ENCODE peak calls at places on chromosome 2, in eight cellular contexts. One of them, this sample, is unnamed.

GRCh38 chr2:134178109-134178877 is 75.6 kb upstream of the MGAT5 start:
- DNase-seq in foreskin keratinocyte: peak; percentile 39
- DNase-seq in endothelial cell of umbilical vein: peak; percentile 10
- DNase-seq in cardiac muscle cell: no peak
- DNase-seq in heart left ventricle: no peak
- DNase-seq in ascending aorta: no peak
- DNase-seq in A549: no peak
- DNase-seq in tibial artery: no peak
- DNase-seq in this sample: no peak

GRCh38 chr2:216316743-216317142 is 55.5 kb downstream of the MARCHF4 start:
- DNase-seq in A549: peak; percentile 85
- DNase-seq in cardiac muscle cell: no peak
- DNase-seq in heart left ventricle: no peak
- DNase-seq in tibial artery: no peak
- DNase-seq in ascending aorta: no peak
- DNase-seq in endothelial cell of umbilical vein: no peak
- DNase-seq in foreskin keratinocyte: peak; percentile 82
- DNase-seq in this sample: no peak

GRCh38 chr2:205936446-205936845 is 149.5 kb downstream of the INO80D start:
- DNase-seq in cardiac muscle cell: no peak
- DNase-seq in heart left ventricle: no peak
- DNase-seq in endothelial cell of umbilical vein: no peak
- DNase-seq in tibial artery: no peak
- DNase-seq in A549: no peak
- DNase-seq in foreskin keratinocyte: no peak
- DNase-seq in ascending aorta: no peak
- DNase-seq in this sample: no peak

GRCh38 chr2:230987137-230988020 is 8.5 kb upstream of the SPATA3 start:
- DNase-seq in foreskin keratinocyte: peak; percentile 34
- DNase-seq in tibial artery: peak; percentile 84
- DNase-seq in ascending aorta: no peak
- DNase-seq in heart left ventricle: peak; percentile 75
- DNase-seq in endothelial cell of umbilical vein: peak; percentile 56
- DNase-seq in A549: peak; percentile 88
- DNase-seq in cardiac muscle cell: peak; percentile 86
- DNase-seq in this sample: no peak

GRCh38 chr2:52342458-52342857 is 1310.5 kb upstream of the NRXN1 start:
- DNase-seq in cardiac muscle cell: no peak
- DNase-seq in tibial artery: no peak
- DNase-seq in endothelial cell of umbilical vein: no peak
- DNase-seq in foreskin keratinocyte: no peak
- DNase-seq in heart left ventricle: no peak
- DNase-seq in A549: no peak
- DNase-seq in ascending aorta: no peak
- DNase-seq in this sample: no peak

GRCh38 chr2:216215991-216216390 is 106.8 kb downstream of the XRCC5 start:
- DNase-seq in A549: peak; percentile 28
- DNase-seq in tibial artery: no peak
- DNase-seq in cardiac muscle cell: peak; percentile 53
- DNase-seq in ascending aorta: no peak
- DNase-seq in heart left ventricle: no peak
- DNase-seq in endothelial cell of umbilical vein: no peak
- DNase-seq in foreskin keratinocyte: peak; percentile 22
- DNase-seq in this sample: no peak

GRCh38 chr2:104690255-104690999 is 163.5 kb upstream of the POU3F3 start:
- DNase-seq in ascending aorta: no peak
- DNase-seq in A549: no peak
- DNase-seq in cardiac muscle cell: no peak
- DNase-seq in endothelial cell of umbilical vein: no peak
- DNase-seq in heart left ventricle: no peak
- DNase-seq in tibial artery: no peak
- DNase-seq in foreskin keratinocyte: no peak
- DNase-seq in this sample: no peak

GRCh38 chr2:235265348-235265965 is 228.4 kb upstream of the AGAP1 start:
- DNase-seq in heart left ventricle: no peak
- DNase-seq in tibial artery: no peak
- DNase-seq in foreskin keratinocyte: no peak
- DNase-seq in cardiac muscle cell: no peak
- DNase-seq in A549: no peak
- DNase-seq in endothelial cell of umbilical vein: no peak
- DNase-seq in ascending aorta: no peak
- DNase-seq in this sample: no peak

GRCh38 chr2:58601017-58601416 is 359.9 kb upstream of the FANCL start:
- DNase-seq in ascending aorta: no peak
- DNase-seq in tibial artery: no peak
- DNase-seq in foreskin keratinocyte: peak; percentile 71
- DNase-seq in endothelial cell of umbilical vein: no peak
- DNase-seq in cardiac muscle cell: no peak
- DNase-seq in heart left ventricle: no peak
- DNase-seq in A549: no peak
- DNase-seq in this sample: no peak

GRCh38 chr2:233852056-233852455 is 2.3 kb downstream of the HJURP start:
- DNase-seq in foreskin keratinocyte: no peak
- DNase-seq in endothelial cell of umbilical vein: peak; percentile 51
- DNase-seq in cardiac muscle cell: no peak
- DNase-seq in tibial artery: no peak
- DNase-seq in ascending aorta: no peak
- DNase-seq in heart left ventricle: no peak
- DNase-seq in A549: no peak
- DNase-seq in this sample: no peak

GRCh38 chr2:65351234-65351947 is 81.0 kb downstream of the SPRED2 start:
- DNase-seq in ascending aorta: no peak
- DNase-seq in foreskin keratinocyte: no peak
- DNase-seq in tibial artery: peak; percentile 70
- DNase-seq in A549: no peak
- DNase-seq in endothelial cell of umbilical vein: no peak
- DNase-seq in heart left ventricle: no peak
- DNase-seq in cardiac muscle cell: peak; percentile 27
- DNase-seq in this sample: no peak

GRCh38 chr2:158484892-158485556 is 28.3 kb downstream of the PKP4 start:
- DNase-seq in A549: no peak
- DNase-seq in ascending aorta: no peak
- DNase-seq in cardiac muscle cell: no peak
- DNase-seq in foreskin keratinocyte: no peak
- DNase-seq in heart left ventricle: no peak
- DNase-seq in tibial artery: no peak
- DNase-seq in endothelial cell of umbilical vein: no peak
- DNase-seq in this sample: no peak

GRCh38 chr2:27185331-27186026 is 26.4 kb upstream of the ATRAID start:
- DNase-seq in A549: no peak
- DNase-seq in tibial artery: peak; percentile 84
- DNase-seq in foreskin keratinocyte: no peak
- DNase-seq in heart left ventricle: no peak
- DNase-seq in endothelial cell of umbilical vein: no peak
- DNase-seq in cardiac muscle cell: peak; percentile 19
- DNase-seq in ascending aorta: no peak
- DNase-seq in this sample: no peak

GRCh38 chr2:195575879-195576391 is 81.1 kb upstream of the SLC39A10 start:
- DNase-seq in heart left ventricle: no peak
- DNase-seq in foreskin keratinocyte: peak; percentile 86
- DNase-seq in endothelial cell of umbilical vein: peak; percentile 59
- DNase-seq in tibial artery: no peak
- DNase-seq in A549: peak; percentile 64
- DNase-seq in cardiac muscle cell: no peak
- DNase-seq in ascending aorta: no peak
- DNase-seq in this sample: peak; percentile 53

GRCh38 chr2:219029829-219030165 is 11.5 kb downstream of the CFAP65 start:
- DNase-seq in foreskin keratinocyte: peak; percentile 36
- DNase-seq in endothelial cell of umbilical vein: peak; percentile 64
- DNase-seq in tibial artery: peak; percentile 83
- DNase-seq in cardiac muscle cell: peak; percentile 88
- DNase-seq in ascending aorta: no peak
- DNase-seq in A549: peak; percentile 76
- DNase-seq in heart left ventricle: peak; percentile 68
- DNase-seq in this sample: peak; percentile 80

GRCh38 chr2:172701250-172701649 is 34.4 kb upstream of the RAPGEF4 start:
- DNase-seq in A549: no peak
- DNase-seq in heart left ventricle: no peak
- DNase-seq in cardiac muscle cell: no peak
- DNase-seq in foreskin keratinocyte: peak; percentile 95
- DNase-seq in ascending aorta: no peak
- DNase-seq in endothelial cell of umbilical vein: peak; percentile 58
- DNase-seq in tibial artery: no peak
- DNase-seq in this sample: peak; percentile 83

GRCh38 chr2:113965228-113965627 is 75.3 kb downstream of the ACTR3 start:
- DNase-seq in ascending aorta: no peak
- DNase-seq in endothelial cell of umbilical vein: no peak
- DNase-seq in A549: no peak
- DNase-seq in tibial artery: no peak
- DNase-seq in foreskin keratinocyte: no peak
- DNase-seq in cardiac muscle cell: no peak
- DNase-seq in heart left ventricle: no peak
- DNase-seq in this sample: no peak

GRCh38 chr2:151842830-151843668 is 14.8 kb upstream of the ARL5A start:
- DNase-seq in endothelial cell of umbilical vein: no peak
- DNase-seq in tibial artery: no peak
- DNase-seq in ascending aorta: no peak
- DNase-seq in heart left ventricle: no peak
- DNase-seq in cardiac muscle cell: no peak
- DNase-seq in A549: no peak
- DNase-seq in foreskin keratinocyte: no peak
- DNase-seq in this sample: no peak

GRCh38 chr2:133841905-133842304 is 273.6 kb upstream of the NCKAP5 start:
- DNase-seq in cardiac muscle cell: no peak
- DNase-seq in ascending aorta: no peak
- DNase-seq in tibial artery: no peak
- DNase-seq in endothelial cell of umbilical vein: peak; percentile 90
- DNase-seq in heart left ventricle: no peak
- DNase-seq in foreskin keratinocyte: peak; percentile 98
- DNase-seq in A549: no peak
- DNase-seq in this sample: no peak

DNA sequence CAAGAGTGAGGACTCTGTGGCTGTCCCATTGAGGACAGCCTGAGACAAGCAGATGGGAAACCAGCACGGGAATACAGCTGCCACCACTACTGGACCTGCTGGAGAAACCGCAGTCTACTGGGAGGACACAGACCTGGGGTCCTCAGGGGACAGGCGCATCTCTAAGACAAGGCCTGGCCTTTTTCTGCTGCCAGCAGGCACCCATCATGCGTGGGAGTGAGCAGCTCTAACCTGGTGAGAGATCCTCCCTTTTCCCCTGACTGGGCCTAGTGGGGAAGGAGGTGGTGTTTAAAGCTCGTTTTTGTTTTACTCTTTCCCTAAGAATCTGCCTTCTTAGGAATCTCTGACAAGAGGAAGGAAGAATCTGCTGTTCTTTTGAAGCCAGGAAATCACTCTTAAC is 36.6 kb downstream of the CYRIA start:
- DNase-seq in foreskin keratinocyte: no peak
- DNase-seq in tibial artery: no peak
- DNase-seq in heart left ventricle: no peak
- DNase-seq in cardiac muscle cell: no peak
- DNase-seq in ascending aorta: no peak
- DNase-seq in A549: no peak
- DNase-seq in endothelial cell of umbilical vein: no peak
- DNase-seq in this sample: no peak
- H3K4me1 ChIP-seq in foreskin keratinocyte: no peaks in the 10 kb centered on the region
- H3K4me1 ChIP-seq in tibial artery: no peaks in the 10 kb centered on the region
- H3K4me1 ChIP-seq in heart left ventricle: peaks cover 31% of the 10 kb centered on the region
- H3K4me1 ChIP-seq in cardiac muscle cell: peaks cover 6% of the 10 kb centered on the region
- H3K4me1 ChIP-seq in ascending aorta: no peaks in the 10 kb centered on the region
- H3K4me1 ChIP-seq in A549: no peaks in the 10 kb centered on the region
- H3K4me1 ChIP-seq in endothelial cell of umbilical vein: peaks cover 34% of the 10 kb centered on the region
- H3K4me1 ChIP-seq in this sample: peaks cover 43% of the 10 kb centered on the region

GRCh38 chr2:15571729-15572128 is 10.6 kb upstream of the NBAS start:
- DNase-seq in tibial artery: no peak
- DNase-seq in heart left ventricle: no peak
- DNase-seq in ascending aorta: no peak
- DNase-seq in endothelial cell of umbilical vein: no peak
- DNase-seq in cardiac muscle cell: no peak
- DNase-seq in foreskin keratinocyte: no peak
- DNase-seq in A549: no peak
- DNase-seq in this sample: no peak

GRCh38 chr2:15580451-15580850 is 11.2 kb upstream of the DDX1 start:
- DNase-seq in foreskin keratinocyte: no peak
- DNase-seq in tibial artery: no peak
- DNase-seq in cardiac muscle cell: no peak
- DNase-seq in heart left ventricle: no peak
- DNase-seq in ascending aorta: no peak
- DNase-seq in endothelial cell of umbilical vein: no peak
- DNase-seq in A549: no peak
- DNase-seq in this sample: no peak

GRCh38 chr2:15579641-15580040 is 12.0 kb upstream of the DDX1 start:
- DNase-seq in A549: no peak
- DNase-seq in cardiac muscle cell: no peak
- DNase-seq in ascending aorta: no peak
- DNase-seq in heart left ventricle: no peak
- DNase-seq in foreskin keratinocyte: peak; percentile 34
- DNase-seq in endothelial cell of umbilical vein: peak; percentile 89
- DNase-seq in tibial artery: no peak
- DNase-seq in this sample: no peak

GRCh38 chr2:15582153-15582552 is 9.5 kb upstream of the DDX1 start:
- DNase-seq in ascending aorta: no peak
- DNase-seq in foreskin keratinocyte: no peak
- DNase-seq in endothelial cell of umbilical vein: no peak
- DNase-seq in A549: no peak
- DNase-seq in tibial artery: no peak
- DNase-seq in heart left ventricle: no peak
- DNase-seq in cardiac muscle cell: no peak
- DNase-seq in this sample: no peak

GRCh38 chr2:15577071-15577706 is 14.5 kb upstream of the DDX1 start:
- DNase-seq in endothelial cell of umbilical vein: peak; percentile 88
- DNase-seq in heart left ventricle: peak; percentile 76
- DNase-seq in tibial artery: peak; percentile 80
- DNase-seq in foreskin keratinocyte: peak; percentile 62
- DNase-seq in ascending aorta: peak; percentile 43
- DNase-seq in A549: peak; percentile 66
- DNase-seq in cardiac muscle cell: peak; percentile 93
- DNase-seq in this sample: peak; percentile 72
- H3K4me1 ChIP-seq in endothelial cell of umbilical vein: peaks cover 21% of the 10 kb centered on the region
- H3K4me1 ChIP-seq in heart left ventricle: no peaks in the 10 kb centered on the region
- H3K4me1 ChIP-seq in tibial artery: no peaks in the 10 kb centered on the region
- H3K4me1 ChIP-seq in foreskin keratinocyte: peaks cover 7% of the 10 kb centered on the region
- H3K4me1 ChIP-seq in ascending aorta: no peaks in the 10 kb centered on the region
- H3K4me1 ChIP-seq in A549: no peaks in the 10 kb centered on the region
- H3K4me1 ChIP-seq in cardiac muscle cell: no peaks in the 10 kb centered on the region
- H3K4me1 ChIP-seq in this sample: no peaks in the 10 kb centered on the region

DNA sequence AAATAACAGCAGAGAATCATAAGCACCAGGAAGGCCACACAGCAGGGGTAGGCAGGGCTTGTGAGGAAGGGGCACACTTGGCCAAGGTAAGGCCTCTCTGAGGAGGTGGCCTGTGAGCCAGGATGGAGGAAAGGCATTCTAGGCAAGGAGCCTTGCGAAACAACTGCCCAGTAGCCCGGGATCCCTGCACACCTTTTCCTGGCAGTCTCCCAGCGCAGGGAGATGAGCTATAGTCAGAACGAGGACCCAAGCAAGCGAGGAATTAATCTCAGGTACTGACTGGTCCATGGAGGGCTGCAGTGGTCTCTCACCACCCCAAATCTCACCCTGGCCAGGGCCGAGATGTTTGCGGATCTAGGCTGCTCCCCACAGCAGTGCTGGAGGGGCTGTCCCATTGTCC is 64.9 kb upstream of the STPG4 start:
- DNase-seq in ascending aorta: no peak
- DNase-seq in heart left ventricle: no peak
- DNase-seq in endothelial cell of umbilical vein: no peak
- DNase-seq in A549: no peak
- DNase-seq in tibial artery: peak; percentile 44
- DNase-seq in cardiac muscle cell: no peak
- DNase-seq in foreskin keratinocyte: no peak
- DNase-seq in this sample: no peak
- H3K4me1 ChIP-seq in ascending aorta: no peaks in the 10 kb centered on the region
- H3K4me1 ChIP-seq in heart left ventricle: peaks cover 10% of the 10 kb centered on the region
- H3K4me1 ChIP-seq in endothelial cell of umbilical vein: peaks cover 13% of the 10 kb centered on the region
- H3K4me1 ChIP-seq in A549: peaks cover 22% of the 10 kb centered on the region
- H3K4me1 ChIP-seq in tibial artery: peaks cover 4% of the 10 kb centered on the region
- H3K4me1 ChIP-seq in cardiac muscle cell: peaks cover 26% of the 10 kb centered on the region
- H3K4me1 ChIP-seq in foreskin keratinocyte: no peaks in the 10 kb centered on the region
- H3K4me1 ChIP-seq in this sample: peaks cover 56% of the 10 kb centered on the region

GRCh38 chr2:11332596-11332995 is 11.8 kb downstream of the ROCK2 start:
- DNase-seq in endothelial cell of umbilical vein: no peak
- DNase-seq in ascending aorta: no peak
- DNase-seq in foreskin keratinocyte: no peak
- DNase-seq in A549: no peak
- DNase-seq in tibial artery: no peak
- DNase-seq in heart left ventricle: no peak
- DNase-seq in cardiac muscle cell: no peak
- DNase-seq in this sample: no peak
- H3K4me1 ChIP-seq in endothelial cell of umbilical vein: no peaks in the 10 kb centered on the region
- H3K4me1 ChIP-seq in ascending aorta: no peaks in the 10 kb centered on the region
- H3K4me1 ChIP-seq in foreskin keratinocyte: peaks cover 11% of the 10 kb centered on the region
- H3K4me1 ChIP-seq in A549: peaks cover 33% of the 10 kb centered on the region
- H3K4me1 ChIP-seq in tibial artery: peaks cover 10% of the 10 kb centered on the region
- H3K4me1 ChIP-seq in heart left ventricle: peaks cover 23% of the 10 kb centered on the region
- H3K4me1 ChIP-seq in cardiac muscle cell: no peaks in the 10 kb centered on the region
- H3K4me1 ChIP-seq in this sample: peaks cover 15% of the 10 kb centered on the region